ENCODE peak calls at places on chromosome X, in four cellular contexts. B, Q, N and W are unnamed samples.

GRCh38 chrX:38811515-38812239 is 10.4 kb downstream of the MID1IP1 start:
- DNase-seq in B (no peak), Q (peak; percentile 11), N (no peak), W (peak; percentile 35)

GRCh38 chrX:41946973-41947612 is 23.7 kb upstream of the CASK start:
- DNase-seq in B (no peak), Q (no peak), N (no peak), W (peak; percentile 44)

GRCh38 chrX:119201570-119201969 is 34.5 kb upstream of the PGRMC1 start:
- DNase-seq in B (no peak), Q (no peak), N (no peak), W (no peak)

GRCh38 chrX:123736333-123736921 is 3.6 kb upstream of the THOC2 start:
- DNase-seq in B (peak; percentile 57), Q (peak; percentile 70), N (no peak), W (peak; percentile 36)

GRCh38 chrX:120726294-120726693 is 96.4 kb upstream of the C1GALT1C1 start:
- DNase-seq in B (no peak), Q (no peak), N (no peak), W (no peak)

GRCh38 chrX:19683358-19683757 is 168.1 kb upstream of the MAP3K15 start:
- DNase-seq in B (no peak), Q (no peak), N (no peak), W (no peak)

GRCh38 chrX:38458071-38458470 is 103.3 kb upstream of the TSPAN7 start:
- DNase-seq in B (no peak), Q (no peak), N (no peak), W (peak; percentile 33)

GRCh38 chrX:136577562-136577961 is 45.5 kb downstream of the VGLL1 start:
- DNase-seq in B (peak; percentile 33), Q (peak; percentile 26), N (peak; percentile 9), W (peak; percentile 58)

GRCh38 chrX:110421499-110422455 is 63.1 kb downstream of the RTL9 start:
- DNase-seq in B (no peak), Q (no peak), N (no peak), W (no peak)

GRCh38 chrX:108224218-108224617 is 132.6 kb downstream of the ATG4A start:
- DNase-seq in B (no peak), Q (no peak), N (no peak), W (no peak)
- H3K4ac ChIP-seq in B (no peak overlapping the region), Q (no peak overlapping the region), N (no peak overlapping the region), W (no peak overlapping the region)

GRCh38 chrX:55908685-55909212 is 191.2 kb downstream of the RRAGB start:
- DNase-seq in B (peak; percentile 2), Q (peak; percentile 4), N (peak; percentile 3), W (peak; percentile 77)
- H2BK5ac ChIP-seq in B (peak overlapping the region; percentile 69), Q (no peak overlapping the region), N (no peak overlapping the region), W (peak overlapping the region; percentile 76)

GRCh38 chrX:48465336-48465933 is 4.6 kb downstream of the SLC38A5 start:
- DNase-seq in B (peak; percentile 38), Q (peak; percentile 92), N (no peak), W (no peak)
- H3K4ac ChIP-seq in B (no peak overlapping the region), Q (no peak overlapping the region), N (no peak overlapping the region), W (no peak overlapping the region)

GRCh38 chrX:46713672-46714487 is 45.0 kb downstream of the SLC9A7 start:
- DNase-seq in B (no peak), Q (peak; percentile 3), N (no peak), W (no peak)
- H2BK5ac ChIP-seq in B (no peak overlapping the region), Q (no peak overlapping the region), N (no peak overlapping the region), W (no peak overlapping the region)

GRCh38 chrX:49103637-49104036 is 19.9 kb downstream of the GPKOW start:
- DNase-seq in B (no peak), Q (peak; percentile 56), N (no peak), W (no peak)

GRCh38 chrX:49101629-49101984 is 21.9 kb upstream of the WDR45 start:
- DNase-seq in B (no peak), Q (no peak), N (no peak), W (peak; percentile 4)

GRCh38 chrX:49096419-49096818 is 16.7 kb upstream of the WDR45 start:
- DNase-seq in B (no peak), Q (no peak), N (no peak), W (no peak)

GRCh38 chrX:49102221-49102620 is 21.3 kb downstream of the GPKOW start:
- DNase-seq in B (no peak), Q (no peak), N (no peak), W (no peak)

GRCh38 chrX:49100704-49101628 is 21.3 kb upstream of the WDR45 start:
- DNase-seq in B (peak; percentile 90), Q (peak; percentile 94), N (peak; percentile 89), W (peak; percentile 96)
- H3K4ac ChIP-seq in B (no peak overlapping the region), Q (no peak overlapping the region), N (no peak overlapping the region), W (no peak overlapping the region)

DNA sequence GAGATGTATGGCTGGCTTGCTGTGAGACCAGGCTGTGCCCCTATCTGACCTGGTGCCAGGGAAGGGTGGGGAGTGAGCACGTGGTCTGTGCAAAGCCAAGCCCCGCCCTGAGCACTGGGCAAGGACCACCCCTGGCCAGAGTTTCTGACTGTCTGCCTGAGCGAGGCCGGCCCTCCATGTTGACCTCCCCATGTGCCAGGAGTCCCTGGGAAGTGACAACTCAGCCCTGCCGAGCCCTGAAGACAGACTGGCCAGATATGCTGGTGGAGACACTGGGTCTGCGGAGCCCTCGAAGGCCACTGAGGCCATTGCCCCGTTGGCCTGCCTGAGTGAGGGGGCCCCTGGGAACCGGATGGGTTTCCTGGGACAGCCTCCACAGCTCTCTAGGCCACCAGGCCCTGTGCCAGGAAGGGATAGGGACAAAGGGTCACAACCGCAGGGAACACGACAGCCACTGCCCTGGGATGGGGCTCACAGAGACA is 7.1 kb upstream of the BGN start:
- DNase-seq in B (no peak), Q (no peak), N (no peak), W (no peak)
- H2BK5ac ChIP-seq in B (no peak overlapping the region), Q (no peak overlapping the region), N (no peak overlapping the region), W (no peak overlapping the region)

DNA sequence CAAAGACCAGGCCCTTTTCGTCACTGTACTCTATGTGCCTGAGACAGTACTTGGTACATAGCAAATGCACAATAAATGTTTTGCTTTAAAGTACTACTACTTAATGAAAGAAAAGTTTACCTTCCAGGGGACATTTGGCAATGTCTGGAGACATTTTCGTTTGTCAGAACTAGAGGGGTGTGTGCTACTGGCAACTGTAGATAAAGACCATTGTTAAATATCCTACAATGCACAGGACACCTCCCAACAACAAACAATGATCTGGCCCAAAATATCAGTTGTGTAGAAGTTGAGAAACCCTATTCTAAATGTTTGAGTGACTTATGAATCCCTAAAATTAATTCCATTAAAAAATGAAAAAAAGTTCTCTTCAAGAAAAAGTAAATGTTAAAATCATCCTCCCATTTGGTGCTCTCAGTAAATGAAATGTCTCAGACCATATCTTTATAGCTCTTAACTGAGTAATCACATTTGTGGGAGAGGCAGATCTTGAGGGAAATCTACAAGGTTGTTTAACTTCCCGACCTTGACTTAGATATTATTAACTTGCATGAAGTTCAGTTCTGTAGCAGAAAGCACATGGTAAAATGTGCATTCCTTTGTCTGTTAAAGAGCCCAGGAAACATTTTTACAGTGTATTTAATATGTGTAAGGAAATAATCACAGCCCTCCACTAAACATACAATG is 18.5 kb downstream of the EGFL6 start:
- DNase-seq in B (no peak), Q (no peak), N (no peak), W (no peak)
- H3K4ac ChIP-seq in B (no peak overlapping the region), Q (no peak overlapping the region), N (no peak overlapping the region), W (no peak overlapping the region)

DNA sequence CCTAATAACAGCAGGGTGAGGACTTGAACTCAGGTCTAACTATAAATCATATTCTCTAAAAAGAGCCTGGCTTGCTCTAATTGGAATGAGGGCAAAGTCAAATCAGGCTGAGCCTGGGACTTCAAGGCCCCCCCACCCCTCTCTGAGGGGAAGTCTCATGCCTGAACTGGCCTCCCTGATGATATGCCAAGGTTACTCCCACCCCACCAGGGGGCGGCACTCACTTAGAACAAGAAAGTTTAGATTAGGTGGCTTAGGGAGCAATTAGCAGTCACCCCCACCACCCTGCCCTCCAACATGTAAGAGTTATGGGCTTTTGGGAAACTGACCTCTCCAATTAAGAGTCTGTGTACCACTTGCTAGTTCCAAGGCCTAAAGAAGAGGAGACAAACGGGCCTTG is 2.7 kb downstream of the FOXO4 start:
- DNase-seq in B (peak; percentile 13), Q (peak; percentile 63), N (no peak), W (peak; percentile 56)
- H2BK5ac ChIP-seq in B (no peak overlapping the region), Q (no peak overlapping the region), N (no peak overlapping the region), W (no peak overlapping the region)